ENCODE peak calls at places on chromosomes 7 and 10, in five cellular contexts. O is K562, R is GM12878, F is H1, A is GM12891. T is an unnamed sample.

GRCh38 chr7:1857487-1858425 is 187.7 kb downstream of the ELFN1 start:
- DNase-seq in R (no peak), O (no peak), F (no peak), A (no peak), T (no peak)

GRCh38 chr10:58834093-58834674 is 321.5 kb downstream of the BICC1 start:
- DNase-seq in O (no peak), A (no peak), R (no peak), F (no peak), T (no peak)

GRCh38 chr7:676246-676971 is 50.1 kb upstream of the DNAAF5 start:
- DNase-seq in F (no peak), R (no peak), A (no peak), O (no peak), T (no peak)

GRCh38 chr7:54846272-54846671 is 87.3 kb upstream of the SEC61G start:
- DNase-seq in R (no peak), A (no peak), O (no peak), F (no peak), T (no peak)

GRCh38 chr10:57955076-57955475 is 312.6 kb downstream of the IPMK start:
- DNase-seq in O (no peak), F (no peak), R (no peak), A (no peak), T (no peak)

GRCh38 chr7:33778195-33778594 is 127.1 kb upstream of the BMPER start:
- DNase-seq in O (no peak), A (no peak), F (no peak), R (no peak), T (no peak)

GRCh38 chr7:117791877-117792780 is 81.1 kb downstream of the CTTNBP2 start:
- DNase-seq in A (no peak), F (no peak), O (peak), R (peak), T (no peak)

GRCh38 chr7:140605337-140605736 is 35.3 kb downstream of the DENND2A start:
- DNase-seq in F (no peak), O (no peak), A (no peak), R (no peak), T (no peak)

GRCh38 chr10:124639206-124639605 is 105.0 kb downstream of the FAM53B start:
- DNase-seq in R (no peak), A (no peak), O (no peak), F (no peak), T (no peak)

GRCh38 chr7:158357106-158357897 is 230.3 kb downstream of the PTPRN2 start:
- DNase-seq in R (no peak), A (no peak), F (no peak), O (no peak), T (no peak)

GRCh38 chr7:26398436-26399308 is 107.0 kb downstream of the SNX10 start:
- DNase-seq in O (peak), F (no peak), R (peak), A (peak), T (peak)

DNA sequence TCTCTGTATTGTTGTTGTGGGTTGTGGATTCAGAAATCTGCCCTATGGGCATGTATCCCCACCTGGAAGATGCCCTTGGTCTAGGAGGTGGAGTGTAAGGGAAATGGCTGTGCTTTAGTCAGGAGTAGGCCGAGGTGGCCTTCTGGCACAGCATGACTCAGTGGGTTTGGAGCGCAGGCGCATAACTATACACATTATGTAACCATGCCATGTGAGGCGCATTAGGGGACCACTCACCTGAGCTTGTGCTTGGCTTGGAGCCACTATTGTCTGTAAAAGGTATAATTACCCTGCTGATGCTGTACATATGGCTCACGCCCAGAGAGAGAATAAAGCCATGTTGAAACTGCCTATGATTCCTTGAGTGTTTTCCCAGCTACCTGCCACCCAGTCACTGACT is 20.6 kb upstream of the ADAMTS14 start:
- DNase-seq in O (no peak), R (no peak), A (no peak), F (no peak), T (no peak)
- TF ChIP-seq TAF1 in O (no peak), R (no peak), A (no peak), F (no peak), T (no peak)

GRCh38 chr7:143405158-143405557 is 3.5 kb downstream of the EPHA1 start:
- DNase-seq in A (no peak), O (no peak), F (no peak), R (no peak), T (no peak)
- TF ChIP-seq POLR2AphosphoS5 in A (no peak), O (no peak), F (no peak), R (no peak), T (no peak)

GRCh38 chr10:25797888-25798429 is 136.1 kb upstream of the MYO3A start:
- DNase-seq in O (no peak), F (no peak), A (no peak), R (no peak), T (no peak)
- TF ChIP-seq TAF1 in O (no peak), F (no peak), A (no peak), R (no peak), T (no peak)

GRCh38 chr7:70480913-70481579 is 650.9 kb upstream of the GALNT17 start:
- DNase-seq in F (no peak), O (no peak), R (no peak), A (no peak), T (no peak)
- TF ChIP-seq POLR2AphosphoS5 in F (no peak), O (no peak), R (no peak), A (no peak), T (no peak)

GRCh38 chr7:22781230-22781711 is 41.4 kb downstream of the TOMM7 start:
- DNase-seq in A (no peak), R (no peak), O (peak), F (no peak), T (no peak)

GRCh38 chr7:22783421-22783820 is 39.2 kb downstream of the TOMM7 start:
- DNase-seq in F (no peak), A (no peak), R (no peak), O (no peak), T (no peak)

GRCh38 chr7:22784346-22784745 is 38.3 kb downstream of the TOMM7 start:
- DNase-seq in A (no peak), O (no peak), F (no peak), R (no peak), T (no peak)

GRCh38 chr7:22779697-22780096 is 43.0 kb downstream of the TOMM7 start:
- DNase-seq in O (no peak), R (no peak), F (no peak), A (no peak), T (no peak)

GRCh38 chr7:22782616-22783232 is 39.9 kb downstream of the TOMM7 start:
- DNase-seq in F (no peak), A (peak), O (peak), R (no peak), T (peak)
- TF ChIP-seq TAF1 in F (no peak), A (no peak), O (no peak), R (no peak), T (no peak)